ENCODE peak calls at places on chromosomes 13 and 19, in nine cellular contexts. X is BJ; Y is nucleus accumbens; M is activated T-helper 1 cell treated with anti-CD3 and anti-CD28 coated beads, Interleukin-2, amount 50 U/mL, for 16 hours; G is Caki2; E is astrocyte of the hippocampus; N is GM23338; K is stimulated activated CD4-positive, alpha-beta T cell treated with anti-CD3 and anti-CD28 coated beads, Interleukin-15, amount 100 ng/mL, for 1 hour; J is activated T-cell treated with anti-CD3 and anti-CD28 coated beads, Interleukin-2, amount 50 U/mL, for 48 hours. A is an unnamed sample.

GRCh38 chr13:31697290-31697689 is 42.0 kb upstream of the RXFP2 start:
- DNase-seq in G (no peak), K (no peak), E (peak; percentile 24), M (no peak), N (no peak), Y (no peak), X (no peak), J (no peak), A (peak; percentile 18)

GRCh38 chr13:112651306-112651705 is 38.5 kb upstream of the ATP11A start:
- DNase-seq in N (no peak), Y (no peak), X (no peak), K (no peak), M (no peak), E (no peak), G (no peak), J (no peak), A (no peak)

GRCh38 chr19:6678690-6679109 is 8.7 kb upstream of the TNFSF14 start:
- DNase-seq in X (no peak), K (peak; percentile 49), M (no peak), G (no peak), N (no peak), E (no peak), Y (no peak), J (peak; percentile 82), A (peak; percentile 23)

GRCh38 chr19:30927705-30928104 is 421.5 kb downstream of the TSHZ3 start:
- DNase-seq in X (no peak), N (no peak), Y (no peak), J (no peak), E (no peak), K (no peak), M (no peak), G (no peak), A (no peak)

GRCh38 chr19:52428937-52429336 is at the start of gene ZNF534:
- DNase-seq in M (no peak), G (no peak), J (no peak), N (no peak), X (no peak), Y (no peak), E (no peak), K (no peak), A (no peak)

GRCh38 chr13:27004389-27004788 is 167.2 kb downstream of the USP12 start:
- DNase-seq in Y (no peak), K (no peak), M (no peak), N (no peak), J (no peak), E (no peak), G (no peak), X (no peak), A (no peak)

GRCh38 chr19:46218160-46218559 is 11.4 kb upstream of the IGFL1 start:
- DNase-seq in M (no peak), K (no peak), Y (no peak), N (peak; percentile 88), E (peak; percentile 57), G (peak; percentile 69), X (no peak), J (peak; percentile 49), A (peak; percentile 87)

GRCh38 chr19:29881386-29881785 is 60.7 kb upstream of the URI1 start:
- DNase-seq in N (no peak), Y (no peak), G (no peak), X (no peak), J (no peak), E (peak; percentile 28), K (no peak), M (no peak), A (no peak)

GRCh38 chr13:80379245-80379644 is 38.3 kb upstream of the SPRY2 start:
- DNase-seq in E (peak; percentile 52), M (no peak), K (no peak), J (no peak), G (peak; percentile 44), N (no peak), Y (no peak), X (peak; percentile 13), A (no peak)

GRCh38 chr19:35332817-35333216 is 3.8 kb downstream of the CD22 start:
- DNase-seq in Y (no peak), G (no peak), E (no peak), X (no peak), M (no peak), J (peak; percentile 54), K (peak; percentile 18), N (peak; percentile 12), A (no peak)

GRCh38 chr13:46086421-46086922 is 18.4 kb downstream of the CPB2 start:
- DNase-seq in N (no peak), J (no peak), K (no peak), G (no peak), M (no peak), E (no peak), X (no peak), Y (no peak), A (peak; percentile 43)

GRCh38 chr19:44847144-44848035 is 1.3 kb downstream of the NECTIN2 start:
- DNase-seq in Y (no peak), E (peak; percentile 87), G (no peak), J (peak; percentile 23), N (peak; percentile 85), M (no peak), X (no peak), K (no peak), A (peak; percentile 41)

GRCh38 chr19:1567116-1567847 is 843 bp downstream of the MEX3D start:
- DNase-seq in Y (no peak), J (peak; percentile 27), G (peak; percentile 27), E (peak; percentile 70), X (no peak), M (no peak), K (no peak), N (no peak), A (peak; percentile 53)

GRCh38 chr13:39676315-39676876 is 20.9 kb downstream of the COG6 start:
- DNase-seq in Y (no peak), G (no peak), X (no peak), K (no peak), N (peak; percentile 77), J (no peak), E (peak; percentile 62), M (no peak), A (peak; percentile 88)

GRCh38 chr13:25977216-25977615 is 74.6 kb downstream of the SHISA2 start:
- DNase-seq in Y (no peak), N (peak; percentile 93), K (no peak), X (no peak), G (peak; percentile 30), M (no peak), E (peak; percentile 23), J (no peak), A (no peak)

GRCh38 chr19:49802836-49803528 is 10.1 kb downstream of the FUZ start:
- DNase-seq in X (no peak), E (no peak), J (no peak), M (no peak), Y (no peak), G (peak; percentile 78), N (peak; percentile 57), K (no peak), A (no peak)

GRCh38 chr19:47005873-47006272 is 13.8 kb upstream of the NPAS1 start:
- DNase-seq in Y (no peak), J (no peak), G (no peak), M (no peak), N (peak; percentile 45), X (no peak), K (no peak), E (no peak), A (no peak)

GRCh38 chr19:13723206-13723605 is 41.1 kb upstream of the MRI1 start:
- DNase-seq in X (no peak), N (no peak), E (no peak), J (no peak), Y (no peak), M (no peak), G (peak; percentile 44), K (no peak), A (no peak)

A was measured in trophoblast cell.